ENCODE peak calls at places on chromosomes 13 and 19, in six cellular contexts. One of them, this sample, is unnamed.
A peak's percentile ranks its signal among the peaks of the same experiment; 100 is the strongest.

GRCh38 chr13:42373048-42373812 is 101.3 kb downstream of the AKAP11 start:
- DNase-seq in AG09309: no peak
- DNase-seq in activated CD4-positive, alpha-beta T cell treated with anti-CD3 and anti-CD28 coated beads, Interleukin-2, amount 50 U/mL, for 1 hour: no peak
- DNase-seq in stimulated activated CD8-positive, alpha-beta memory T cell treated with anti-CD3 and anti-CD28 coated beads, Interleukin-15, amount 100 ng/mL, for 24 hours: no peak
- DNase-seq in BJ: no peak
- DNase-seq in GM20000: no peak
- DNase-seq in this sample: no peak

GRCh38 chr19:53057904-53058579 is 13.5 kb downstream of the ERVV-2 start:
- DNase-seq in stimulated activated CD8-positive, alpha-beta memory T cell treated with anti-CD3 and anti-CD28 coated beads, Interleukin-15, amount 100 ng/mL, for 24 hours: no peak
- DNase-seq in activated CD4-positive, alpha-beta T cell treated with anti-CD3 and anti-CD28 coated beads, Interleukin-2, amount 50 U/mL, for 1 hour: no peak
- DNase-seq in BJ: no peak
- DNase-seq in AG09309: no peak
- DNase-seq in GM20000: no peak
- DNase-seq in this sample: no peak

GRCh38 chr13:62387642-62388041 is 972.0 kb upstream of the PCDH20 start:
- DNase-seq in AG09309: no peak
- DNase-seq in stimulated activated CD8-positive, alpha-beta memory T cell treated with anti-CD3 and anti-CD28 coated beads, Interleukin-15, amount 100 ng/mL, for 24 hours: no peak
- DNase-seq in activated CD4-positive, alpha-beta T cell treated with anti-CD3 and anti-CD28 coated beads, Interleukin-2, amount 50 U/mL, for 1 hour: no peak
- DNase-seq in BJ: no peak
- DNase-seq in GM20000: no peak
- DNase-seq in this sample: no peak

GRCh38 chr13:102830646-102831045 is 15.2 kb upstream of the ERCC5 start:
- DNase-seq in AG09309: no peak
- DNase-seq in GM20000: no peak
- DNase-seq in BJ: no peak
- DNase-seq in stimulated activated CD8-positive, alpha-beta memory T cell treated with anti-CD3 and anti-CD28 coated beads, Interleukin-15, amount 100 ng/mL, for 24 hours: no peak
- DNase-seq in activated CD4-positive, alpha-beta T cell treated with anti-CD3 and anti-CD28 coated beads, Interleukin-2, amount 50 U/mL, for 1 hour: no peak
- DNase-seq in this sample: no peak

GRCh38 chr13:38763446-38764381 is 76.8 kb downstream of the FREM2 start:
- DNase-seq in stimulated activated CD8-positive, alpha-beta memory T cell treated with anti-CD3 and anti-CD28 coated beads, Interleukin-15, amount 100 ng/mL, for 24 hours: no peak
- DNase-seq in AG09309: no peak
- DNase-seq in BJ: no peak
- DNase-seq in activated CD4-positive, alpha-beta T cell treated with anti-CD3 and anti-CD28 coated beads, Interleukin-2, amount 50 U/mL, for 1 hour: no peak
- DNase-seq in GM20000: no peak
- DNase-seq in this sample: no peak

GRCh38 chr19:10270616-10271394 is at the start of gene ICAM1:
- DNase-seq in stimulated activated CD8-positive, alpha-beta memory T cell treated with anti-CD3 and anti-CD28 coated beads, Interleukin-15, amount 100 ng/mL, for 24 hours: no peak
- DNase-seq in activated CD4-positive, alpha-beta T cell treated with anti-CD3 and anti-CD28 coated beads, Interleukin-2, amount 50 U/mL, for 1 hour: peak; percentile 60
- DNase-seq in BJ: no peak
- DNase-seq in AG09309: no peak
- DNase-seq in GM20000: peak; percentile 81
- DNase-seq in this sample: peak; percentile 22

GRCh38 chr13:24323036-24323738 is 13.8 kb downstream of the C1QTNF9 start:
- DNase-seq in BJ: no peak
- DNase-seq in GM20000: no peak
- DNase-seq in stimulated activated CD8-positive, alpha-beta memory T cell treated with anti-CD3 and anti-CD28 coated beads, Interleukin-15, amount 100 ng/mL, for 24 hours: no peak
- DNase-seq in activated CD4-positive, alpha-beta T cell treated with anti-CD3 and anti-CD28 coated beads, Interleukin-2, amount 50 U/mL, for 1 hour: no peak
- DNase-seq in AG09309: no peak
- DNase-seq in this sample: no peak

GRCh38 chr19:54415208-54415900 is at the start of gene TTYH1:
- DNase-seq in AG09309: no peak
- DNase-seq in GM20000: peak; percentile 82
- DNase-seq in stimulated activated CD8-positive, alpha-beta memory T cell treated with anti-CD3 and anti-CD28 coated beads, Interleukin-15, amount 100 ng/mL, for 24 hours: peak; percentile 42
- DNase-seq in activated CD4-positive, alpha-beta T cell treated with anti-CD3 and anti-CD28 coated beads, Interleukin-2, amount 50 U/mL, for 1 hour: peak; percentile 29
- DNase-seq in BJ: no peak
- DNase-seq in this sample: no peak

GRCh38 chr19:13082192-13083007 is 20.3 kb downstream of the LYL1 start:
- DNase-seq in AG09309: no peak
- DNase-seq in stimulated activated CD8-positive, alpha-beta memory T cell treated with anti-CD3 and anti-CD28 coated beads, Interleukin-15, amount 100 ng/mL, for 24 hours: no peak
- DNase-seq in BJ: no peak
- DNase-seq in GM20000: no peak
- DNase-seq in activated CD4-positive, alpha-beta T cell treated with anti-CD3 and anti-CD28 coated beads, Interleukin-2, amount 50 U/mL, for 1 hour: no peak
- DNase-seq in this sample: no peak

GRCh38 chr13:109272595-109273325 is 513.6 kb downstream of the IRS2 start:
- DNase-seq in stimulated activated CD8-positive, alpha-beta memory T cell treated with anti-CD3 and anti-CD28 coated beads, Interleukin-15, amount 100 ng/mL, for 24 hours: no peak
- DNase-seq in GM20000: no peak
- DNase-seq in BJ: no peak
- DNase-seq in AG09309: no peak
- DNase-seq in activated CD4-positive, alpha-beta T cell treated with anti-CD3 and anti-CD28 coated beads, Interleukin-2, amount 50 U/mL, for 1 hour: no peak
- DNase-seq in this sample: no peak

GRCh38 chr13:35165205-35165604 is 223.1 kb downstream of the NBEA start:
- DNase-seq in GM20000: no peak
- DNase-seq in activated CD4-positive, alpha-beta T cell treated with anti-CD3 and anti-CD28 coated beads, Interleukin-2, amount 50 U/mL, for 1 hour: no peak
- DNase-seq in stimulated activated CD8-positive, alpha-beta memory T cell treated with anti-CD3 and anti-CD28 coated beads, Interleukin-15, amount 100 ng/mL, for 24 hours: no peak
- DNase-seq in AG09309: no peak
- DNase-seq in BJ: no peak
- DNase-seq in this sample: no peak

GRCh38 chr19:32357720-32358119 is 12.3 kb downstream of the ZNF507 start:
- DNase-seq in activated CD4-positive, alpha-beta T cell treated with anti-CD3 and anti-CD28 coated beads, Interleukin-2, amount 50 U/mL, for 1 hour: no peak
- DNase-seq in GM20000: no peak
- DNase-seq in BJ: no peak
- DNase-seq in AG09309: no peak
- DNase-seq in stimulated activated CD8-positive, alpha-beta memory T cell treated with anti-CD3 and anti-CD28 coated beads, Interleukin-15, amount 100 ng/mL, for 24 hours: no peak
- DNase-seq in this sample: no peak

GRCh38 chr19:42420055-42420544 is 7.1 kb downstream of the LIPE start:
- DNase-seq in activated CD4-positive, alpha-beta T cell treated with anti-CD3 and anti-CD28 coated beads, Interleukin-2, amount 50 U/mL, for 1 hour: peak; percentile 80
- DNase-seq in AG09309: no peak
- DNase-seq in GM20000: peak; percentile 88
- DNase-seq in BJ: no peak
- DNase-seq in stimulated activated CD8-positive, alpha-beta memory T cell treated with anti-CD3 and anti-CD28 coated beads, Interleukin-15, amount 100 ng/mL, for 24 hours: peak; percentile 44
- DNase-seq in this sample: no peak

GRCh38 chr13:19601749-19602725 is 31.4 kb upstream of the MPHOSPH8 start:
- DNase-seq in stimulated activated CD8-positive, alpha-beta memory T cell treated with anti-CD3 and anti-CD28 coated beads, Interleukin-15, amount 100 ng/mL, for 24 hours: peak; percentile 14
- DNase-seq in AG09309: no peak
- DNase-seq in activated CD4-positive, alpha-beta T cell treated with anti-CD3 and anti-CD28 coated beads, Interleukin-2, amount 50 U/mL, for 1 hour: no peak
- DNase-seq in BJ: no peak
- DNase-seq in GM20000: peak; percentile 89
- DNase-seq in this sample: no peak

GRCh38 chr19:38989066-38989605 is 13.6 kb upstream of the FBXO17 start:
- DNase-seq in activated CD4-positive, alpha-beta T cell treated with anti-CD3 and anti-CD28 coated beads, Interleukin-2, amount 50 U/mL, for 1 hour: no peak
- DNase-seq in GM20000: no peak
- DNase-seq in stimulated activated CD8-positive, alpha-beta memory T cell treated with anti-CD3 and anti-CD28 coated beads, Interleukin-15, amount 100 ng/mL, for 24 hours: no peak
- DNase-seq in AG09309: no peak
- DNase-seq in BJ: no peak
- DNase-seq in this sample: no peak

GRCh38 chr13:73870036-73870741 is 264.0 kb downstream of the KLF12 start:
- DNase-seq in activated CD4-positive, alpha-beta T cell treated with anti-CD3 and anti-CD28 coated beads, Interleukin-2, amount 50 U/mL, for 1 hour: no peak
- DNase-seq in stimulated activated CD8-positive, alpha-beta memory T cell treated with anti-CD3 and anti-CD28 coated beads, Interleukin-15, amount 100 ng/mL, for 24 hours: no peak
- DNase-seq in AG09309: no peak
- DNase-seq in GM20000: no peak
- DNase-seq in BJ: no peak
- DNase-seq in this sample: no peak

GRCh38 chr19:6723108-6723618 is 2.7 kb upstream of the C3 start:
- DNase-seq in GM20000: no peak
- DNase-seq in activated CD4-positive, alpha-beta T cell treated with anti-CD3 and anti-CD28 coated beads, Interleukin-2, amount 50 U/mL, for 1 hour: no peak
- DNase-seq in stimulated activated CD8-positive, alpha-beta memory T cell treated with anti-CD3 and anti-CD28 coated beads, Interleukin-15, amount 100 ng/mL, for 24 hours: no peak
- DNase-seq in AG09309: no peak
- DNase-seq in BJ: no peak
- DNase-seq in this sample: peak; percentile 29

GRCh38 chr19:35030257-35031071 is at the start of gene SCN1B:
- DNase-seq in stimulated activated CD8-positive, alpha-beta memory T cell treated with anti-CD3 and anti-CD28 coated beads, Interleukin-15, amount 100 ng/mL, for 24 hours: peak; percentile 50
- DNase-seq in GM20000: peak; percentile 76
- DNase-seq in BJ: no peak
- DNase-seq in AG09309: no peak
- DNase-seq in activated CD4-positive, alpha-beta T cell treated with anti-CD3 and anti-CD28 coated beads, Interleukin-2, amount 50 U/mL, for 1 hour: peak; percentile 61
- DNase-seq in this sample: no peak

GRCh38 chr19:53865918-53866696 is 1.6 kb upstream of the MYADM start:
- DNase-seq in AG09309: no peak
- DNase-seq in GM20000: peak; percentile 69
- DNase-seq in BJ: no peak
- DNase-seq in stimulated activated CD8-positive, alpha-beta memory T cell treated with anti-CD3 and anti-CD28 coated beads, Interleukin-15, amount 100 ng/mL, for 24 hours: no peak
- DNase-seq in activated CD4-positive, alpha-beta T cell treated with anti-CD3 and anti-CD28 coated beads, Interleukin-2, amount 50 U/mL, for 1 hour: peak; percentile 79
- DNase-seq in this sample: no peak

GRCh38 chr19:16266586-16266942 is 58.1 kb upstream of the KLF2 start:
- DNase-seq in AG09309: no peak
- DNase-seq in stimulated activated CD8-positive, alpha-beta memory T cell treated with anti-CD3 and anti-CD28 coated beads, Interleukin-15, amount 100 ng/mL, for 24 hours: peak; percentile 20
- DNase-seq in GM20000: no peak
- DNase-seq in BJ: no peak
- DNase-seq in activated CD4-positive, alpha-beta T cell treated with anti-CD3 and anti-CD28 coated beads, Interleukin-2, amount 50 U/mL, for 1 hour: peak; percentile 57
- DNase-seq in this sample: no peak

GRCh38 chr13:30216111-30216510 is 91.2 kb downstream of the KATNAL1 start:
- DNase-seq in GM20000: no peak
- DNase-seq in stimulated activated CD8-positive, alpha-beta memory T cell treated with anti-CD3 and anti-CD28 coated beads, Interleukin-15, amount 100 ng/mL, for 24 hours: no peak
- DNase-seq in AG09309: no peak
- DNase-seq in activated CD4-positive, alpha-beta T cell treated with anti-CD3 and anti-CD28 coated beads, Interleukin-2, amount 50 U/mL, for 1 hour: no peak
- DNase-seq in BJ: no peak
- DNase-seq in this sample: no peak

GRCh38 chr19:2167896-2168618 is 4.3 kb downstream of the DOT1L start:
- DNase-seq in BJ: no peak
- DNase-seq in AG09309: no peak
- DNase-seq in GM20000: peak; percentile 78
- DNase-seq in stimulated activated CD8-positive, alpha-beta memory T cell treated with anti-CD3 and anti-CD28 coated beads, Interleukin-15, amount 100 ng/mL, for 24 hours: no peak
- DNase-seq in activated CD4-positive, alpha-beta T cell treated with anti-CD3 and anti-CD28 coated beads, Interleukin-2, amount 50 U/mL, for 1 hour: no peak
- DNase-seq in this sample: no peak

GRCh38 chr19:56751078-56751489 is 79.5 kb upstream of the ZNF835 start:
- DNase-seq in stimulated activated CD8-positive, alpha-beta memory T cell treated with anti-CD3 and anti-CD28 coated beads, Interleukin-15, amount 100 ng/mL, for 24 hours: no peak
- DNase-seq in BJ: no peak
- DNase-seq in activated CD4-positive, alpha-beta T cell treated with anti-CD3 and anti-CD28 coated beads, Interleukin-2, amount 50 U/mL, for 1 hour: no peak
- DNase-seq in AG09309: no peak
- DNase-seq in GM20000: no peak
- DNase-seq in this sample: no peak

GRCh38 chr19:18322759-18323460 is at the start of gene LSM4:
- DNase-seq in GM20000: peak; percentile 98
- DNase-seq in BJ: peak; percentile 71
- DNase-seq in activated CD4-positive, alpha-beta T cell treated with anti-CD3 and anti-CD28 coated beads, Interleukin-2, amount 50 U/mL, for 1 hour: peak; percentile 100
- DNase-seq in stimulated activated CD8-positive, alpha-beta memory T cell treated with anti-CD3 and anti-CD28 coated beads, Interleukin-15, amount 100 ng/mL, for 24 hours: peak; percentile 96
- DNase-seq in AG09309: peak; percentile 71
- DNase-seq in this sample: peak; percentile 89

GRCh38 chr13:79548886-79549285 is 67.9 kb downstream of the NDFIP2 start:
- DNase-seq in AG09309: no peak
- DNase-seq in stimulated activated CD8-positive, alpha-beta memory T cell treated with anti-CD3 and anti-CD28 coated beads, Interleukin-15, amount 100 ng/mL, for 24 hours: no peak
- DNase-seq in activated CD4-positive, alpha-beta T cell treated with anti-CD3 and anti-CD28 coated beads, Interleukin-2, amount 50 U/mL, for 1 hour: no peak
- DNase-seq in GM20000: no peak
- DNase-seq in BJ: no peak
- DNase-seq in this sample: no peak

GRCh38 chr19:50909240-50910070 is 1.7 kb downstream of the KLK4 start:
- DNase-seq in AG09309: no peak
- DNase-seq in BJ: no peak
- DNase-seq in GM20000: peak; percentile 86
- DNase-seq in stimulated activated CD8-positive, alpha-beta memory T cell treated with anti-CD3 and anti-CD28 coated beads, Interleukin-15, amount 100 ng/mL, for 24 hours: no peak
- DNase-seq in activated CD4-positive, alpha-beta T cell treated with anti-CD3 and anti-CD28 coated beads, Interleukin-2, amount 50 U/mL, for 1 hour: no peak
- DNase-seq in this sample: no peak

GRCh38 chr13:98300956-98301641 is 124.0 kb upstream of the RNF113B start:
- DNase-seq in AG09309: no peak
- DNase-seq in BJ: no peak
- DNase-seq in GM20000: no peak
- DNase-seq in activated CD4-positive, alpha-beta T cell treated with anti-CD3 and anti-CD28 coated beads, Interleukin-2, amount 50 U/mL, for 1 hour: no peak
- DNase-seq in stimulated activated CD8-positive, alpha-beta memory T cell treated with anti-CD3 and anti-CD28 coated beads, Interleukin-15, amount 100 ng/mL, for 24 hours: no peak
- DNase-seq in this sample: peak; percentile 49

GRCh38 chr13:42894765-42895181 is 97.3 kb downstream of the EPSTI1 start:
- DNase-seq in activated CD4-positive, alpha-beta T cell treated with anti-CD3 and anti-CD28 coated beads, Interleukin-2, amount 50 U/mL, for 1 hour: no peak
- DNase-seq in BJ: no peak
- DNase-seq in stimulated activated CD8-positive, alpha-beta memory T cell treated with anti-CD3 and anti-CD28 coated beads, Interleukin-15, amount 100 ng/mL, for 24 hours: no peak
- DNase-seq in GM20000: no peak
- DNase-seq in AG09309: no peak
- DNase-seq in this sample: peak; percentile 83

GRCh38 chr19:30060872-30061556 is 119.0 kb downstream of the URI1 start:
- DNase-seq in stimulated activated CD8-positive, alpha-beta memory T cell treated with anti-CD3 and anti-CD28 coated beads, Interleukin-15, amount 100 ng/mL, for 24 hours: no peak
- DNase-seq in GM20000: no peak
- DNase-seq in BJ: no peak
- DNase-seq in AG09309: no peak
- DNase-seq in activated CD4-positive, alpha-beta T cell treated with anti-CD3 and anti-CD28 coated beads, Interleukin-2, amount 50 U/mL, for 1 hour: no peak
- DNase-seq in this sample: no peak

GRCh38 chr19:46173886-46174475 is 25.9 kb downstream of the IGFL2 start:
- DNase-seq in stimulated activated CD8-positive, alpha-beta memory T cell treated with anti-CD3 and anti-CD28 coated beads, Interleukin-15, amount 100 ng/mL, for 24 hours: no peak
- DNase-seq in activated CD4-positive, alpha-beta T cell treated with anti-CD3 and anti-CD28 coated beads, Interleukin-2, amount 50 U/mL, for 1 hour: no peak
- DNase-seq in BJ: no peak
- DNase-seq in GM20000: no peak
- DNase-seq in AG09309: no peak
- DNase-seq in this sample: no peak

This sample was measured in retinal pigment epithelial cell.